ENCODE peak calls at places on chromosome 21, in eight cellular contexts. E, D, Y, Z, O, Q, H and S are unnamed samples.

GRCh38 chr21:20996421-20997307 is 1.5 kb upstream of the NCAM2 start:
- DNase-seq in E (no peak), D (no peak), Y (no peak), Z (no peak), O (no peak), Q (no peak), H (peak), S (peak)

GRCh38 chr21:45427331-45428271 is 22.6 kb downstream of the COL18A1 start:
- DNase-seq in E (peak), D (peak), Y (no peak), Z (no peak), O (peak), Q (peak), H (peak), S (peak)

GRCh38 chr21:27703806-27704205 is 736.9 kb upstream of the ADAMTS5 start:
- DNase-seq in E (no peak), D (no peak), Y (no peak), Z (no peak), O (no peak), Q (no peak), H (no peak), S (no peak)

GRCh38 chr21:28396421-28396820 is 596.3 kb downstream of the LTN1 start:
- DNase-seq in E (no peak), D (no peak), Y (no peak), Z (no peak), O (no peak), Q (no peak), H (no peak), S (no peak)

GRCh38 chr21:35833991-35834390 is 226.3 kb downstream of the SETD4 start:
- DNase-seq in E (no peak), D (no peak), Y (no peak), Z (no peak), O (no peak), Q (no peak), H (no peak), S (no peak)

GRCh38 chr21:43370091-43370658 is 56.8 kb downstream of the SIK1 start:
- DNase-seq in E (no peak), D (no peak), Y (no peak), Z (no peak), O (no peak), Q (no peak), H (no peak), S (no peak)

GRCh38 chr21:39696620-39697019 is 48.4 kb upstream of the IGSF5 start:
- DNase-seq in E (no peak), D (no peak), Y (peak), Z (no peak), O (no peak), Q (no peak), H (peak), S (no peak)

GRCh38 chr21:27060190-27060589 is 93.3 kb upstream of the ADAMTS5 start:
- DNase-seq in E (no peak), D (no peak), Y (no peak), Z (no peak), O (peak), Q (no peak), H (no peak), S (no peak)

GRCh38 chr21:38299651-38300050 is 42.9 kb downstream of the KCNJ15 start:
- DNase-seq in E (no peak), D (no peak), Y (no peak), Z (no peak), O (no peak), Q (no peak), H (no peak), S (no peak)

GRCh38 chr21:28537371-28538079 is 455.2 kb downstream of the LTN1 start:
- DNase-seq in E (no peak), D (no peak), Y (no peak), Z (no peak), O (peak), Q (peak), H (no peak), S (peak)

GRCh38 chr21:38646213-38646837 is 148.0 kb upstream of the ERG start:
- DNase-seq in E (no peak), D (no peak), Y (no peak), Z (no peak), O (peak), Q (no peak), H (no peak), S (peak)

GRCh38 chr21:33027401-33028185 is 1.9 kb downstream of the OLIG2 start:
- DNase-seq in E (no peak), D (no peak), Y (no peak), Z (no peak), O (no peak), Q (no peak), H (peak), S (no peak)

GRCh38 chr21:44549525-44550211 is 1.6 kb downstream of the KRTAP10-2 start:
- DNase-seq in E (no peak), D (no peak), Y (no peak), Z (no peak), O (no peak), Q (no peak), H (no peak), S (no peak)

GRCh38 chr21:45938811-45939520 is 42.6 kb upstream of the COL6A1 start:
- DNase-seq in E (no peak), D (no peak), Y (no peak), Z (no peak), O (no peak), Q (no peak), H (peak), S (no peak)

GRCh38 chr21:42063206-42063577 is 7.9 kb upstream of the UMODL1 start:
- DNase-seq in E (peak), D (no peak), Y (peak), Z (no peak), O (no peak), Q (no peak), H (no peak), S (no peak)

GRCh38 chr21:31536138-31536537 is 123.4 kb upstream of the SOD1 start:
- DNase-seq in E (no peak), D (no peak), Y (no peak), Z (no peak), O (no peak), Q (no peak), H (no peak), S (no peak)

GRCh38 chr21:28856588-28857250 is 136.0 kb downstream of the LTN1 start:
- DNase-seq in E (no peak), D (no peak), Y (no peak), Z (no peak), O (no peak), Q (no peak), H (peak), S (no peak)

GRCh38 chr21:45108034-45108790 is 33.8 kb downstream of the ADARB1 start:
- DNase-seq in E (no peak), D (no peak), Y (no peak), Z (no peak), O (no peak), Q (no peak), H (no peak), S (no peak)

GRCh38 chr21:34305605-34306235 is 58.1 kb upstream of the KCNE2 start:
- DNase-seq in E (no peak), D (no peak), Y (no peak), Z (no peak), O (no peak), Q (no peak), H (no peak), S (no peak)

GRCh38 chr21:34669149-34669879 is 520 bp downstream of the CLIC6 start:
- DNase-seq in E (no peak), D (no peak), Y (peak), Z (no peak), O (peak), Q (no peak), H (peak), S (no peak)

GRCh38 chr21:35179990-35180557 is 131.0 kb upstream of the RUNX1 start:
- DNase-seq in E (no peak), D (no peak), Y (no peak), Z (no peak), O (peak), Q (no peak), H (no peak), S (peak)

GRCh38 chr21:41877901-41878830 is 978 bp downstream of the PRDM15 start:
- DNase-seq in E (no peak), D (no peak), Y (peak), Z (peak), O (peak), Q (peak), H (no peak), S (peak)

GRCh38 chr21:26806734-26807372 is 38.4 kb downstream of the ADAMTS1 start:
- DNase-seq in E (no peak), D (no peak), Y (no peak), Z (no peak), O (peak), Q (no peak), H (no peak), S (peak)